ENCODE peak calls at places on chromosomes 6 and 20, in four cellular contexts. One of them, this sample, is unnamed.

GRCh38 chr6:74249658-74250057 is 553.7 kb downstream of the CD109 start:
- DNase-seq in activated CD8-positive, alpha-beta memory T cell treated with anti-CD3 and anti-CD28 coated beads, Interleukin-2, amount 50 U/mL, for 48 hours: no peak
- DNase-seq in T-helper 2 cell: no peak
- DNase-seq in effector memory CD8-positive, alpha-beta T cell: no peak
- DNase-seq in this sample: peak

GRCh38 chr6:169042061-169042460 is 211.6 kb downstream of the THBS2 start:
- DNase-seq in activated CD8-positive, alpha-beta memory T cell treated with anti-CD3 and anti-CD28 coated beads, Interleukin-2, amount 50 U/mL, for 48 hours: no peak
- DNase-seq in T-helper 2 cell: no peak
- DNase-seq in effector memory CD8-positive, alpha-beta T cell: no peak
- DNase-seq in this sample: no peak

GRCh38 chr20:35901678-35902544 is 52.4 kb downstream of the SCAND1 start:
- DNase-seq in activated CD8-positive, alpha-beta memory T cell treated with anti-CD3 and anti-CD28 coated beads, Interleukin-2, amount 50 U/mL, for 48 hours: no peak
- DNase-seq in T-helper 2 cell: no peak
- DNase-seq in effector memory CD8-positive, alpha-beta T cell: no peak
- DNase-seq in this sample: peak

GRCh38 chr6:160137989-160138835 is 16.6 kb downstream of the SLC22A1 start:
- DNase-seq in activated CD8-positive, alpha-beta memory T cell treated with anti-CD3 and anti-CD28 coated beads, Interleukin-2, amount 50 U/mL, for 48 hours: peak
- DNase-seq in T-helper 2 cell: peak
- DNase-seq in effector memory CD8-positive, alpha-beta T cell: peak
- DNase-seq in this sample: peak

GRCh38 chr20:25284131-25284601 is 36.3 kb downstream of the PYGB start:
- DNase-seq in activated CD8-positive, alpha-beta memory T cell treated with anti-CD3 and anti-CD28 coated beads, Interleukin-2, amount 50 U/mL, for 48 hours: no peak
- DNase-seq in T-helper 2 cell: peak
- DNase-seq in effector memory CD8-positive, alpha-beta T cell: no peak
- DNase-seq in this sample: no peak

GRCh38 chr20:8901237-8902025 is 167.5 kb upstream of the PLCB4 start:
- DNase-seq in activated CD8-positive, alpha-beta memory T cell treated with anti-CD3 and anti-CD28 coated beads, Interleukin-2, amount 50 U/mL, for 48 hours: no peak
- DNase-seq in T-helper 2 cell: no peak
- DNase-seq in effector memory CD8-positive, alpha-beta T cell: no peak
- DNase-seq in this sample: no peak

GRCh38 chr6:34938268-34938667 is 49.2 kb downstream of the ANKS1A start:
- DNase-seq in activated CD8-positive, alpha-beta memory T cell treated with anti-CD3 and anti-CD28 coated beads, Interleukin-2, amount 50 U/mL, for 48 hours: no peak
- DNase-seq in T-helper 2 cell: no peak
- DNase-seq in effector memory CD8-positive, alpha-beta T cell: no peak
- DNase-seq in this sample: no peak

GRCh38 chr6:85494551-85495337 is 44.9 kb downstream of the NT5E start:
- DNase-seq in activated CD8-positive, alpha-beta memory T cell treated with anti-CD3 and anti-CD28 coated beads, Interleukin-2, amount 50 U/mL, for 48 hours: no peak
- DNase-seq in T-helper 2 cell: no peak
- DNase-seq in effector memory CD8-positive, alpha-beta T cell: no peak
- DNase-seq in this sample: peak

GRCh38 chr6:158008894-158009891 is 27.5 kb downstream of the SYNJ2 start:
- DNase-seq in activated CD8-positive, alpha-beta memory T cell treated with anti-CD3 and anti-CD28 coated beads, Interleukin-2, amount 50 U/mL, for 48 hours: peak
- DNase-seq in T-helper 2 cell: no peak
- DNase-seq in effector memory CD8-positive, alpha-beta T cell: no peak
- DNase-seq in this sample: no peak

GRCh38 chr6:116876635-116877611 is at the start of gene RFX6:
- DNase-seq in activated CD8-positive, alpha-beta memory T cell treated with anti-CD3 and anti-CD28 coated beads, Interleukin-2, amount 50 U/mL, for 48 hours: no peak
- DNase-seq in T-helper 2 cell: no peak
- DNase-seq in effector memory CD8-positive, alpha-beta T cell: no peak
- DNase-seq in this sample: no peak

GRCh38 chr6:20198764-20199174 is 13.5 kb downstream of the MBOAT1 start:
- DNase-seq in activated CD8-positive, alpha-beta memory T cell treated with anti-CD3 and anti-CD28 coated beads, Interleukin-2, amount 50 U/mL, for 48 hours: no peak
- DNase-seq in T-helper 2 cell: no peak
- DNase-seq in effector memory CD8-positive, alpha-beta T cell: no peak
- DNase-seq in this sample: no peak

GRCh38 chr6:1635305-1636010 is 25.7 kb downstream of the FOXC1 start:
- DNase-seq in activated CD8-positive, alpha-beta memory T cell treated with anti-CD3 and anti-CD28 coated beads, Interleukin-2, amount 50 U/mL, for 48 hours: no peak
- DNase-seq in T-helper 2 cell: no peak
- DNase-seq in effector memory CD8-positive, alpha-beta T cell: no peak
- DNase-seq in this sample: no peak

GRCh38 chr20:44280387-44280786 is 30.6 kb downstream of the FITM2 start:
- DNase-seq in activated CD8-positive, alpha-beta memory T cell treated with anti-CD3 and anti-CD28 coated beads, Interleukin-2, amount 50 U/mL, for 48 hours: no peak
- DNase-seq in T-helper 2 cell: no peak
- DNase-seq in effector memory CD8-positive, alpha-beta T cell: no peak
- DNase-seq in this sample: no peak

GRCh38 chr6:147909645-147910044 is 401.2 kb downstream of the SAMD5 start:
- DNase-seq in activated CD8-positive, alpha-beta memory T cell treated with anti-CD3 and anti-CD28 coated beads, Interleukin-2, amount 50 U/mL, for 48 hours: no peak
- DNase-seq in T-helper 2 cell: no peak
- DNase-seq in effector memory CD8-positive, alpha-beta T cell: no peak
- DNase-seq in this sample: no peak

GRCh38 chr6:113595921-113596376 is 261.2 kb upstream of the MARCKS start:
- DNase-seq in activated CD8-positive, alpha-beta memory T cell treated with anti-CD3 and anti-CD28 coated beads, Interleukin-2, amount 50 U/mL, for 48 hours: no peak
- DNase-seq in T-helper 2 cell: no peak
- DNase-seq in effector memory CD8-positive, alpha-beta T cell: no peak
- DNase-seq in this sample: no peak

GRCh38 chr20:17841751-17842191 is 126.8 kb downstream of the SNX5 start:
- DNase-seq in activated CD8-positive, alpha-beta memory T cell treated with anti-CD3 and anti-CD28 coated beads, Interleukin-2, amount 50 U/mL, for 48 hours: no peak
- DNase-seq in T-helper 2 cell: no peak
- DNase-seq in effector memory CD8-positive, alpha-beta T cell: no peak
- DNase-seq in this sample: no peak

GRCh38 chr20:46089076-46089337 is 755 bp downstream of the NCOA5 start:
- DNase-seq in activated CD8-positive, alpha-beta memory T cell treated with anti-CD3 and anti-CD28 coated beads, Interleukin-2, amount 50 U/mL, for 48 hours: no peak
- DNase-seq in T-helper 2 cell: no peak
- DNase-seq in effector memory CD8-positive, alpha-beta T cell: no peak
- DNase-seq in this sample: no peak

GRCh38 chr20:44979090-44979621 is 12.8 kb downstream of the STK4 start:
- DNase-seq in activated CD8-positive, alpha-beta memory T cell treated with anti-CD3 and anti-CD28 coated beads, Interleukin-2, amount 50 U/mL, for 48 hours: no peak
- DNase-seq in T-helper 2 cell: no peak
- DNase-seq in effector memory CD8-positive, alpha-beta T cell: peak
- DNase-seq in this sample: no peak

GRCh38 chr6:96059586-96059985 is 43.8 kb downstream of the FUT9 start:
- DNase-seq in activated CD8-positive, alpha-beta memory T cell treated with anti-CD3 and anti-CD28 coated beads, Interleukin-2, amount 50 U/mL, for 48 hours: no peak
- DNase-seq in T-helper 2 cell: no peak
- DNase-seq in effector memory CD8-positive, alpha-beta T cell: no peak
- DNase-seq in this sample: no peak

GRCh38 chr6:143536461-143536865 is 24.9 kb upstream of the FUCA2 start:
- DNase-seq in activated CD8-positive, alpha-beta memory T cell treated with anti-CD3 and anti-CD28 coated beads, Interleukin-2, amount 50 U/mL, for 48 hours: peak
- DNase-seq in T-helper 2 cell: peak
- DNase-seq in effector memory CD8-positive, alpha-beta T cell: no peak
- DNase-seq in this sample: no peak

GRCh38 chr20:48783533-48784272 is 44.1 kb downstream of the PREX1 start:
- DNase-seq in activated CD8-positive, alpha-beta memory T cell treated with anti-CD3 and anti-CD28 coated beads, Interleukin-2, amount 50 U/mL, for 48 hours: no peak
- DNase-seq in T-helper 2 cell: no peak
- DNase-seq in effector memory CD8-positive, alpha-beta T cell: peak
- DNase-seq in this sample: no peak

GRCh38 chr20:37757550-37757949 is 63.7 kb downstream of the CTNNBL1 start:
- DNase-seq in activated CD8-positive, alpha-beta memory T cell treated with anti-CD3 and anti-CD28 coated beads, Interleukin-2, amount 50 U/mL, for 48 hours: no peak
- DNase-seq in T-helper 2 cell: no peak
- DNase-seq in effector memory CD8-positive, alpha-beta T cell: no peak
- DNase-seq in this sample: no peak

GRCh38 chr20:56380375-56380774 is 11.6 kb downstream of the AURKA start:
- DNase-seq in activated CD8-positive, alpha-beta memory T cell treated with anti-CD3 and anti-CD28 coated beads, Interleukin-2, amount 50 U/mL, for 48 hours: no peak
- DNase-seq in T-helper 2 cell: no peak
- DNase-seq in effector memory CD8-positive, alpha-beta T cell: no peak
- DNase-seq in this sample: no peak

GRCh38 chr6:36355819-36356218 is 19.1 kb upstream of the BNIP5 start:
- DNase-seq in activated CD8-positive, alpha-beta memory T cell treated with anti-CD3 and anti-CD28 coated beads, Interleukin-2, amount 50 U/mL, for 48 hours: no peak
- DNase-seq in T-helper 2 cell: no peak
- DNase-seq in effector memory CD8-positive, alpha-beta T cell: no peak
- DNase-seq in this sample: no peak

GRCh38 chr6:19715166-19715558 is 122.0 kb upstream of the ID4 start:
- DNase-seq in activated CD8-positive, alpha-beta memory T cell treated with anti-CD3 and anti-CD28 coated beads, Interleukin-2, amount 50 U/mL, for 48 hours: no peak
- DNase-seq in T-helper 2 cell: no peak
- DNase-seq in effector memory CD8-positive, alpha-beta T cell: no peak
- DNase-seq in this sample: peak

GRCh38 chr6:51654647-51655046 is 432.8 kb downstream of the PKHD1 start:
- DNase-seq in activated CD8-positive, alpha-beta memory T cell treated with anti-CD3 and anti-CD28 coated beads, Interleukin-2, amount 50 U/mL, for 48 hours: no peak
- DNase-seq in T-helper 2 cell: no peak
- DNase-seq in effector memory CD8-positive, alpha-beta T cell: no peak
- DNase-seq in this sample: peak

GRCh38 chr6:3316363-3316762 is 57.6 kb downstream of the PSMG4 start:
- DNase-seq in activated CD8-positive, alpha-beta memory T cell treated with anti-CD3 and anti-CD28 coated beads, Interleukin-2, amount 50 U/mL, for 48 hours: peak
- DNase-seq in T-helper 2 cell: no peak
- DNase-seq in effector memory CD8-positive, alpha-beta T cell: no peak
- DNase-seq in this sample: no peak

GRCh38 chr6:148969679-148970078 is 222.8 kb downstream of the UST start:
- DNase-seq in activated CD8-positive, alpha-beta memory T cell treated with anti-CD3 and anti-CD28 coated beads, Interleukin-2, amount 50 U/mL, for 48 hours: no peak
- DNase-seq in T-helper 2 cell: no peak
- DNase-seq in effector memory CD8-positive, alpha-beta T cell: no peak
- DNase-seq in this sample: no peak

GRCh38 chr20:44019638-44020335 is 105.1 kb downstream of the TOX2 start:
- DNase-seq in activated CD8-positive, alpha-beta memory T cell treated with anti-CD3 and anti-CD28 coated beads, Interleukin-2, amount 50 U/mL, for 48 hours: peak
- DNase-seq in T-helper 2 cell: no peak
- DNase-seq in effector memory CD8-positive, alpha-beta T cell: peak
- DNase-seq in this sample: no peak

GRCh38 chr6:22642254-22642653 is 72.9 kb downstream of the HDGFL1 start:
- DNase-seq in activated CD8-positive, alpha-beta memory T cell treated with anti-CD3 and anti-CD28 coated beads, Interleukin-2, amount 50 U/mL, for 48 hours: no peak
- DNase-seq in T-helper 2 cell: no peak
- DNase-seq in effector memory CD8-positive, alpha-beta T cell: no peak
- DNase-seq in this sample: no peak

GRCh38 chr20:50449789-50450492 is 60.2 kb upstream of the PTPN1 start:
- DNase-seq in activated CD8-positive, alpha-beta memory T cell treated with anti-CD3 and anti-CD28 coated beads, Interleukin-2, amount 50 U/mL, for 48 hours: no peak
- DNase-seq in T-helper 2 cell: no peak
- DNase-seq in effector memory CD8-positive, alpha-beta T cell: no peak
- DNase-seq in this sample: no peak

GRCh38 chr6:87093199-87093598 is 1.7 kb downstream of the CGA start:
- DNase-seq in activated CD8-positive, alpha-beta memory T cell treated with anti-CD3 and anti-CD28 coated beads, Interleukin-2, amount 50 U/mL, for 48 hours: no peak
- DNase-seq in T-helper 2 cell: no peak
- DNase-seq in effector memory CD8-positive, alpha-beta T cell: no peak
- DNase-seq in this sample: no peak

GRCh38 chr20:53839423-53840176 is 230.8 kb downstream of the BCAS1 start:
- DNase-seq in activated CD8-positive, alpha-beta memory T cell treated with anti-CD3 and anti-CD28 coated beads, Interleukin-2, amount 50 U/mL, for 48 hours: peak
- DNase-seq in T-helper 2 cell: no peak
- DNase-seq in effector memory CD8-positive, alpha-beta T cell: peak
- DNase-seq in this sample: no peak

GRCh38 chr20:32537657-32538525 is 47.2 kb downstream of the NOL4L start:
- DNase-seq in activated CD8-positive, alpha-beta memory T cell treated with anti-CD3 and anti-CD28 coated beads, Interleukin-2, amount 50 U/mL, for 48 hours: no peak
- DNase-seq in T-helper 2 cell: no peak
- DNase-seq in effector memory CD8-positive, alpha-beta T cell: no peak
- DNase-seq in this sample: no peak

GRCh38 chr6:43913388-43914271 is 143.6 kb downstream of the VEGFA start:
- DNase-seq in activated CD8-positive, alpha-beta memory T cell treated with anti-CD3 and anti-CD28 coated beads, Interleukin-2, amount 50 U/mL, for 48 hours: no peak
- DNase-seq in T-helper 2 cell: no peak
- DNase-seq in effector memory CD8-positive, alpha-beta T cell: no peak
- DNase-seq in this sample: no peak

GRCh38 chr6:136740050-136740974 is 52.0 kb downstream of the MAP3K5 start:
- DNase-seq in activated CD8-positive, alpha-beta memory T cell treated with anti-CD3 and anti-CD28 coated beads, Interleukin-2, amount 50 U/mL, for 48 hours: no peak
- DNase-seq in T-helper 2 cell: no peak
- DNase-seq in effector memory CD8-positive, alpha-beta T cell: no peak
- DNase-seq in this sample: peak

GRCh38 chr6:3195695-3196497 is 31.6 kb downstream of the TUBB2B start:
- DNase-seq in activated CD8-positive, alpha-beta memory T cell treated with anti-CD3 and anti-CD28 coated beads, Interleukin-2, amount 50 U/mL, for 48 hours: no peak
- DNase-seq in T-helper 2 cell: no peak
- DNase-seq in effector memory CD8-positive, alpha-beta T cell: no peak
- DNase-seq in this sample: no peak